ENCODE peak calls at places on chromosomes 7 and 10, in nine cellular contexts. T is GM12892, F is sigmoid colon, Y is suprapubic skin, K is stomach, D is HCT116, P is K562, V is esophagus muscularis mucosa, B is GM12891. X is an unnamed sample.

GRCh38 chr10:4250497-4250887 is 465.5 kb upstream of the KLF6 start:
- DNase-seq in T (no peak), F (no peak), Y (no peak), K (no peak), D (no peak), P (no peak), V (no peak), B (no peak), X (no peak)

GRCh38 chr7:19062216-19062615 is 55.2 kb downstream of the TWIST1 start:
- DNase-seq in T (no peak), F (no peak), Y (no peak), K (no peak), D (no peak), P (no peak), V (no peak), B (no peak), X (no peak)

GRCh38 chr7:132991615-132992587 is 90.0 kb downstream of the CHCHD3 start:
- DNase-seq in T (no peak), F (no peak), Y (no peak), K (no peak), D (no peak), P (no peak), V (no peak), B (no peak), X (no peak)

GRCh38 chr10:53052765-53053164 is 280.2 kb upstream of the MBL2 start:
- DNase-seq in T (no peak), F (no peak), Y (no peak), K (no peak), D (no peak), P (no peak), V (no peak), B (no peak), X (no peak)

GRCh38 chr10:80382989-80383388 is 25.4 kb upstream of the PRXL2A start:
- DNase-seq in T (no peak), F (no peak), Y (no peak), K (no peak), D (peak), P (peak), V (no peak), B (peak), X (no peak)

GRCh38 chr10:31508882-31509281 is 189.9 kb downstream of the ZEB1 start:
- DNase-seq in T (no peak), F (no peak), Y (no peak), K (no peak), D (no peak), P (no peak), V (no peak), B (no peak), X (no peak)

GRCh38 chr10:31647861-31648260 is 280.8 kb downstream of the ARHGAP12 start:
- DNase-seq in T (no peak), F (no peak), Y (no peak), K (no peak), D (no peak), P (no peak), V (no peak), B (no peak), X (no peak)

GRCh38 chr10:100192350-100192749 is 6.5 kb upstream of the ERLIN1 start:
- DNase-seq in T (no peak), F (no peak), Y (no peak), K (no peak), D (no peak), P (no peak), V (no peak), B (no peak), X (no peak)

GRCh38 chr7:4641091-4641666 is 40.9 kb upstream of the FOXK1 start:
- DNase-seq in T (no peak), F (no peak), Y (no peak), K (no peak), D (no peak), P (no peak), V (no peak), B (no peak), X (peak)
- TF ChIP-seq POLR2AphosphoS5 in T (no peak), F (no peak), Y (no peak), K (no peak), D (no peak), P (no peak), V (no peak), B (peak), X (no peak)

GRCh38 chr7:2199528-2199927 is 33.2 kb downstream of the MAD1L1 start:
- DNase-seq in T (no peak), F (no peak), Y (no peak), K (no peak), D (no peak), P (no peak), V (no peak), B (no peak), X (no peak)

GRCh38 chr7:2199956-2200583 is 32.7 kb downstream of the MAD1L1 start:
- DNase-seq in T (no peak), F (no peak), Y (no peak), K (no peak), D (no peak), P (no peak), V (no peak), B (no peak), X (no peak)

GRCh38 chr7:2197436-2198155 is 35.1 kb downstream of the MAD1L1 start:
- DNase-seq in T (no peak), F (no peak), Y (no peak), K (peak), D (no peak), P (no peak), V (no peak), B (no peak), X (no peak)

GRCh38 chr7:2198206-2198605 is 34.5 kb downstream of the MAD1L1 start:
- DNase-seq in T (no peak), F (peak), Y (no peak), K (peak), D (no peak), P (no peak), V (no peak), B (no peak), X (no peak)

DNA sequence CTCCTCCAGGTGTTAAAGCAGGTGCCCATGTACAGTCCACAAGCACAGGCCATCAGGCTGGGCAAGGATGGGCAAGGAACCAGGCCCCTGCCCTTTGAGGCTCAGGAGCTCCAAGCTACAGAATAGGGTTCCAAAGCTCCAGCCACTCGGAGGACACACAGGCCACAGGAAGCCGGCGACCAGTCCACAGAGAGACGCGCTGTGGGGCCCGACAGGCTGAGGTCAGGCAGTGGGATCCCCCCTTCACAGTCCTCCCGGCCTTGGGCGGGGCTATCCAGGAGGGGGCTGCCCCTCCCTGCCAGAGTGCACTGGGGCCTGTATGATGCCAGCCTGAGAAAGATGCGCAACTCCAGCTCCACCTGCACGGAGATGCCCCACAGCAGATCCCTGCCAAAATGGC is 34.0 kb downstream of the MAD1L1 start:
- DNase-seq in T (no peak), F (no peak), Y (no peak), K (no peak), D (no peak), P (no peak), V (no peak), B (no peak), X (no peak)
- TF ChIP-seq POLR2A in T (no peak), F (no peak), Y (no peak), K (no peak), D (no peak), P (no peak), V (no peak), B (no peak), X (no peak)

GRCh38 chr7:100189061-100189460 is 11.3 kb downstream of the STAG3 start:
- DNase-seq in T (no peak), F (no peak), Y (no peak), K (no peak), D (no peak), P (peak), V (no peak), B (no peak), X (no peak)
- TF ChIP-seq POLR2AphosphoS5 in T (no peak), F (no peak), Y (no peak), K (no peak), D (no peak), P (no peak), V (no peak), B (no peak), X (no peak)

GRCh38 chr10:71965623-71966022 is 1.4 kb downstream of the CHST3 start:
- DNase-seq in T (no peak), F (peak), Y (no peak), K (no peak), D (no peak), P (no peak), V (no peak), B (no peak), X (no peak)
- TF ChIP-seq POLR2A in T (no peak), F (no peak), Y (no peak), K (no peak), D (no peak), P (no peak), V (no peak), B (no peak), X (no peak)

GRCh38 chr10:12513775-12514663 is 164.7 kb downstream of the CAMK1D start:
- DNase-seq in T (no peak), F (no peak), Y (peak), K (no peak), D (no peak), P (no peak), V (no peak), B (no peak), X (no peak)

GRCh38 chr10:12511651-12512050 is 162.3 kb downstream of the CAMK1D start:
- DNase-seq in T (no peak), F (no peak), Y (peak), K (no peak), D (no peak), P (no peak), V (no peak), B (no peak), X (peak)

GRCh38 chr10:12513003-12513365 is 163.6 kb downstream of the CAMK1D start:
- DNase-seq in T (no peak), F (no peak), Y (no peak), K (no peak), D (no peak), P (no peak), V (no peak), B (no peak), X (peak)

GRCh38 chr10:12510566-12510965 is 161.2 kb downstream of the CAMK1D start:
- DNase-seq in T (no peak), F (no peak), Y (peak), K (no peak), D (no peak), P (no peak), V (no peak), B (no peak), X (peak)

DNA sequence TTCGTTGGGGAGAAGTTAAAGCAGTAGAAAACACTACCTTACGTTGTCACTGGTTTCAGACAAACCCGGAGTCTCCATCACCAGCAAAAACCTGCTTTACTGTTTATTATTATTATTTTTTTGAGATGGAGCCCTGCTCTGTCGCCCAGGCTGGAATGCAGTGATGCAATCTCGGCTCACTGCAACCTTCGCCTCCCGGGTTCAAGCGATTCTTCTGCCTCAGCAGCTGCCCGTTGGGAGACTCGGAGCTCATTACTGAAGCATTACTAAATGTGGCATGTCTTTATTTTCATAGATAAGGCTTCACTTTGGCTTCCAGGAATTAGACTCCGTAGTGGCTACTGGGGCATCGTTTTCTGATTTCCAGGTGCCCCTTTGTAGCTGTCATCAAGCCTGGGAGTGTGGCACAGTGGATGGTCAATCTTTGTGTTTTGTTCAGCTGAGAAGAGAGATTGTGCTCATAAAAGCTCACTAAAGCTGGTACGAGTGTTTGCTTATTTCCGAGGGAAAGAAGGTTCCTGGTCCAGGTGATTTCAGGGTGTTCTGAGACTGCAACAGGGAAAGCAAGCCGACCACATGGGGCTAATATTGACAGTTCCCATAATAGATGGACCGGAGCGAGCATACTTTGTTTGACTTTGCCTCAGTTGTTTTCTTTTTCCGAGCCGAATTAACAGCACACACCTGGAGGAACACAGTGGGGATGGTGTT is 163.1 kb downstream of the CAMK1D start:
- DNase-seq in T (no peak), F (no peak), Y (peak), K (no peak), D (no peak), P (no peak), V (no peak), B (no peak), X (no peak)
- TF ChIP-seq POLR2AphosphoS5 in T (no peak), F (no peak), Y (no peak), K (no peak), D (no peak), P (no peak), V (no peak), B (no peak), X (no peak)

X was measured in vagina.